ENCODE peak calls at places on chromosome 1, in nine cellular contexts. One of them, this sample, is unnamed.
A peak's percentile ranks its signal among the peaks of the same experiment; 100 is the strongest.

GRCh38 chr1:242206994-242207393 is 208.1 kb upstream of the MAP1LC3C start:
- DNase-seq in endodermal cell: no peak
- DNase-seq in AG09319: no peak
- DNase-seq in NB4: no peak
- DNase-seq in GM12865: no peak
- DNase-seq in breast epithelium: no peak
- DNase-seq in fibroblast of mammary gland: peak; percentile 64
- DNase-seq in colonic mucosa: no peak
- DNase-seq in HepG2: no peak
- DNase-seq in this sample: no peak

GRCh38 chr1:240247899-240248298 is 156.2 kb downstream of the FMN2 start:
- DNase-seq in endodermal cell: no peak
- DNase-seq in AG09319: no peak
- DNase-seq in NB4: no peak
- DNase-seq in GM12865: no peak
- DNase-seq in breast epithelium: no peak
- DNase-seq in fibroblast of mammary gland: no peak
- DNase-seq in colonic mucosa: no peak
- DNase-seq in HepG2: no peak
- DNase-seq in this sample: no peak

GRCh38 chr1:7983086-7983778 is 21.7 kb downstream of the PARK7 start:
- DNase-seq in endodermal cell: no peak
- DNase-seq in AG09319: no peak
- DNase-seq in NB4: no peak
- DNase-seq in GM12865: no peak
- DNase-seq in breast epithelium: no peak
- DNase-seq in fibroblast of mammary gland: no peak
- DNase-seq in colonic mucosa: no peak
- DNase-seq in HepG2: no peak
- DNase-seq in this sample: no peak

GRCh38 chr1:90174246-90174645 is 179.3 kb downstream of the ZNF326 start:
- DNase-seq in endodermal cell: no peak
- DNase-seq in AG09319: no peak
- DNase-seq in NB4: no peak
- DNase-seq in GM12865: no peak
- DNase-seq in breast epithelium: no peak
- DNase-seq in fibroblast of mammary gland: no peak
- DNase-seq in colonic mucosa: no peak
- DNase-seq in HepG2: no peak
- DNase-seq in this sample: no peak

GRCh38 chr1:111279144-111279543 is 11.5 kb upstream of the CHIA start:
- DNase-seq in endodermal cell: no peak
- DNase-seq in AG09319: no peak
- DNase-seq in NB4: no peak
- DNase-seq in GM12865: no peak
- DNase-seq in breast epithelium: no peak
- DNase-seq in fibroblast of mammary gland: no peak
- DNase-seq in colonic mucosa: no peak
- DNase-seq in HepG2: no peak
- DNase-seq in this sample: no peak

GRCh38 chr1:236273358-236273757 is 8.4 kb downstream of the ERO1B start:
- DNase-seq in endodermal cell: no peak
- DNase-seq in AG09319: no peak
- DNase-seq in NB4: no peak
- DNase-seq in GM12865: no peak
- DNase-seq in breast epithelium: no peak
- DNase-seq in fibroblast of mammary gland: no peak
- DNase-seq in colonic mucosa: no peak
- DNase-seq in HepG2: no peak
- DNase-seq in this sample: no peak

GRCh38 chr1:177216587-177217202 is 45.9 kb downstream of the BRINP2 start:
- DNase-seq in endodermal cell: no peak
- DNase-seq in AG09319: no peak
- DNase-seq in NB4: no peak
- DNase-seq in GM12865: no peak
- DNase-seq in breast epithelium: no peak
- DNase-seq in fibroblast of mammary gland: no peak
- DNase-seq in colonic mucosa: no peak
- DNase-seq in HepG2: no peak
- DNase-seq in this sample: no peak

GRCh38 chr1:176241385-176242015 is 34.4 kb upstream of the COP1 start:
- DNase-seq in endodermal cell: no peak
- DNase-seq in AG09319: peak; percentile 54
- DNase-seq in NB4: peak; percentile 60
- DNase-seq in GM12865: no peak
- DNase-seq in breast epithelium: no peak
- DNase-seq in fibroblast of mammary gland: peak; percentile 94
- DNase-seq in colonic mucosa: no peak
- DNase-seq in HepG2: no peak
- DNase-seq in this sample: peak; percentile 42

GRCh38 chr1:168698453-168698852 is 30.6 kb downstream of the DPT start:
- DNase-seq in endodermal cell: no peak
- DNase-seq in AG09319: no peak
- DNase-seq in NB4: no peak
- DNase-seq in GM12865: no peak
- DNase-seq in breast epithelium: no peak
- DNase-seq in fibroblast of mammary gland: no peak
- DNase-seq in colonic mucosa: no peak
- DNase-seq in HepG2: no peak
- DNase-seq in this sample: no peak

DNA sequence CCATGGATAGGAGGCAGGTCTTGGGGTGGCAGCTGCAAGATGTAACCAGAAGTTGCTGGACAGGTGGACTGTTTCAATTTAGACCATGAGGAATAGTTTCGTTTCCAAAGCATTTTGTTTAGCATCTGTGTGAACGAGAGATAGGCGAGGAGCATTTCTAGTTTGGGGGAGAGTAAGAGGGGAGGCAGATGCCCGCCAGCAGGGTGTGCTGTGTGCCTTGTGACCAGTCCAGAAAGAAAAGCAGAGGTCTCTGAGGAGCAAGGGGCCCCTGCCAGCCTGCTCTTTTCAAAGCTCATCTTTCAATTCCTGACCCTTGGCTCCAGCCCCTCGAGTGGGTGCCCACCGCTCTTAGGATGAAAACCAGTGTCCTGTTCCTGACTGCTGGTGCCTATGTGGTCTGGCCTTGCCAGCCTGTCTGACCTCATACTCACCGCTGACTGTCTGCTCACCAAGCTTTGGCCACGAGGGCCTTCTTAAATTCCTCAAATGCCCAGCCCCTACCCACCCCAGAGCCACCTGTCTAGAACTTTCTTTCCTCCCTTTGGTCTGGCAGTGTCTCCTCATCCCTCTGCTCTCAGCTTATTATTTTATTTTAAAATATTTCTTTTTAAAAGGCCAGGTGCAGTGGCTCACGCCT is 8.5 kb downstream of the SERINC2 start:
- DNase-seq in endodermal cell: peak; percentile 86
- DNase-seq in AG09319: no peak
- DNase-seq in NB4: peak; percentile 67
- DNase-seq in GM12865: peak; percentile 56
- DNase-seq in breast epithelium: no peak
- DNase-seq in fibroblast of mammary gland: no peak
- DNase-seq in colonic mucosa: no peak
- DNase-seq in HepG2: no peak
- DNase-seq in this sample: peak; percentile 24
- TF ChIP-seq CTCF in endodermal cell: peak; percentile 83
- TF ChIP-seq CTCF in AG09319: peak; percentile 58
- TF ChIP-seq CTCF in NB4: peak; percentile 72
- TF ChIP-seq CTCF in GM12865: peak; percentile 39
- TF ChIP-seq CTCF in breast epithelium: no peak
- TF ChIP-seq CTCF in fibroblast of mammary gland: peak; percentile 33
- TF ChIP-seq CTCF in colonic mucosa: no peak
- TF ChIP-seq CTCF in HepG2: peak; percentile 77
- TF ChIP-seq CTCF in this sample: no peak

GRCh38 chr1:226100436-226101347 is 38.2 kb downstream of the H3-3A start:
- DNase-seq in endodermal cell: peak; percentile 77
- DNase-seq in AG09319: peak; percentile 37
- DNase-seq in NB4: no peak
- DNase-seq in GM12865: peak; percentile 40
- DNase-seq in breast epithelium: no peak
- DNase-seq in fibroblast of mammary gland: peak; percentile 57
- DNase-seq in colonic mucosa: peak; percentile 56
- DNase-seq in HepG2: no peak
- DNase-seq in this sample: peak; percentile 41
- TF ChIP-seq CTCF in endodermal cell: peak; percentile 43
- TF ChIP-seq CTCF in AG09319: no peak
- TF ChIP-seq CTCF in NB4: no peak
- TF ChIP-seq CTCF in GM12865: no peak
- TF ChIP-seq CTCF in breast epithelium: no peak
- TF ChIP-seq CTCF in fibroblast of mammary gland: no peak
- TF ChIP-seq CTCF in colonic mucosa: no peak
- TF ChIP-seq CTCF in HepG2: no peak
- TF ChIP-seq CTCF in this sample: no peak

GRCh38 chr1:17923684-17924083 is 168.6 kb downstream of the ACTL8 start:
- DNase-seq in endodermal cell: peak; percentile 33
- DNase-seq in AG09319: no peak
- DNase-seq in NB4: no peak
- DNase-seq in GM12865: no peak
- DNase-seq in breast epithelium: no peak
- DNase-seq in fibroblast of mammary gland: no peak
- DNase-seq in colonic mucosa: no peak
- DNase-seq in HepG2: no peak
- DNase-seq in this sample: no peak

GRCh38 chr1:17922833-17923232 is 167.7 kb downstream of the ACTL8 start:
- DNase-seq in endodermal cell: peak; percentile 84
- DNase-seq in AG09319: no peak
- DNase-seq in NB4: peak; percentile 52
- DNase-seq in GM12865: peak; percentile 45
- DNase-seq in breast epithelium: no peak
- DNase-seq in fibroblast of mammary gland: peak; percentile 45
- DNase-seq in colonic mucosa: peak; percentile 58
- DNase-seq in HepG2: peak; percentile 41
- DNase-seq in this sample: peak; percentile 49

GRCh38 chr1:17920881-17921635 is 165.9 kb downstream of the ACTL8 start:
- DNase-seq in endodermal cell: peak; percentile 26
- DNase-seq in AG09319: no peak
- DNase-seq in NB4: no peak
- DNase-seq in GM12865: no peak
- DNase-seq in breast epithelium: no peak
- DNase-seq in fibroblast of mammary gland: no peak
- DNase-seq in colonic mucosa: no peak
- DNase-seq in HepG2: no peak
- DNase-seq in this sample: no peak

GRCh38 chr1:17916702-17917101 is 161.6 kb downstream of the ACTL8 start:
- DNase-seq in endodermal cell: peak; percentile 33
- DNase-seq in AG09319: no peak
- DNase-seq in NB4: no peak
- DNase-seq in GM12865: no peak
- DNase-seq in breast epithelium: no peak
- DNase-seq in fibroblast of mammary gland: no peak
- DNase-seq in colonic mucosa: no peak
- DNase-seq in HepG2: no peak
- DNase-seq in this sample: no peak

DNA sequence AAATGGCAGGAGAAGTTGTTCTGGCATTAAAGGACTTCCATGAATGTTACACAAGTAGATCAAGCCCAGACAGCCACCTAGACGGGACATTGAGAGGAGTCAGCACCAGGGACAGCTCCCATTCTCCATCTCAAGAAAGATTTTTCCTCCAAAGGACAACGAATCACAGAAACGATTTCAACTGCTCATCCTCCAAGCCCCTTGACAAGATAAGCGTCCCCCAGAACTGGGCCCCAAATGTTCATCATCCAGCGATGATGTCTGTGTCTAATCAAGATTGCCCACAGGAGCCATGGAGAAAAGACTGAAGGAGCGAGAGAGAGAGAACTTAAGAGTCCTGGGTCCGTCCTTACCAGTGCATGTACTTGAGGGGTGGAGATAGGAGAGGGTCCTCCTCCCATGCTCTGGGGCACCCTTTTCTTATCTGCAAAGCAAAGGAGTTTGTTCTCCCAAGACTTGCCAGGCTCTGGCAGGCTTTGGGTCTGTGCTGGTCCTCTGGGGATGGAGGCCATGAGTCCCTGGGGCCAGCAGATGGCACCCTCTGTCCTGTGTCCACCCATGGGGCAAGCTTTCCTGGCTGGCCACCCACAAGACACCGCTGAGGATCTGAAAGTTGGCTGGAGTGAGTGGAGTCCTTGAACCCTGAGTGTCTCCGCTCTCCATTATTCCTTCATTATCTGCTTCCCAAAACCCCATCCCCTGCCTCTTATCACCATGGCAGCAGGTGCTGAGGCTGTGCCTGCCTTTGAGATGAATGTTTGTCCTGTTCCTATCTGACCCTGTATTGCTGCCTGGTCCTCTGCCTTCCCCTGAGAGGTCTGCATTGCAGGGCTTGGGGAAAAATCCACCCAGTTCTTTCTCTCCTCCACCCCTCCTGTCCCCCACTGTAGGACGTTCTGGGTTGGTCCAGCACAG is 164.6 kb downstream of the ACTL8 start:
- DNase-seq in endodermal cell: peak; percentile 90
- DNase-seq in AG09319: peak; percentile 24
- DNase-seq in NB4: peak; percentile 56
- DNase-seq in GM12865: peak; percentile 17
- DNase-seq in breast epithelium: no peak
- DNase-seq in fibroblast of mammary gland: peak; percentile 54
- DNase-seq in colonic mucosa: peak; percentile 32
- DNase-seq in HepG2: no peak
- DNase-seq in this sample: peak; percentile 23
- TF ChIP-seq CTCF in endodermal cell: peak; percentile 88
- TF ChIP-seq CTCF in AG09319: no peak
- TF ChIP-seq CTCF in NB4: peak; percentile 46
- TF ChIP-seq CTCF in GM12865: peak; percentile 5
- TF ChIP-seq CTCF in breast epithelium: no peak
- TF ChIP-seq CTCF in fibroblast of mammary gland: no peak
- TF ChIP-seq CTCF in colonic mucosa: no peak
- TF ChIP-seq CTCF in HepG2: peak; percentile 70
- TF ChIP-seq CTCF in this sample: no peak

DNA sequence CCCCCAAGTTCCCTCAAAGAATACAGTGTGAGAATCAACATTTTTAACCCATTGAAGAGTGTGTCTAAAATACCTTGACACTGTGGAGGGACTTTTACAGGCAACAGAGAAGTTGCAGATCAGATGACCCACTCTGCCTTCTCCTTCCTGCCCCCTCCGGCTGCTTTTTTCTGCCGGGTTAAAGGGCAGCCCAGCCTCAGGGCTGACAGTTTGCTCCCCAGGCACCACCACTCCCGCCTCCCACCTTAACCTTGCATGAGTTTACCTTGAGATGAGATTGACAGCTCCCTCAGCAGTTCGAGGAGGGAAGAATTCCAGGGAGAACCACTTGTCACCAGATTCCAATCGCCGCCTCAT is 3.2 kb downstream of the MTHFR start:
- DNase-seq in endodermal cell: no peak
- DNase-seq in AG09319: no peak
- DNase-seq in NB4: no peak
- DNase-seq in GM12865: no peak
- DNase-seq in breast epithelium: no peak
- DNase-seq in fibroblast of mammary gland: no peak
- DNase-seq in colonic mucosa: peak; percentile 43
- DNase-seq in HepG2: no peak
- DNase-seq in this sample: peak; percentile 32
- TF ChIP-seq CTCF in endodermal cell: peak; percentile 0
- TF ChIP-seq CTCF in AG09319: no peak
- TF ChIP-seq CTCF in NB4: no peak
- TF ChIP-seq CTCF in GM12865: no peak
- TF ChIP-seq CTCF in breast epithelium: no peak
- TF ChIP-seq CTCF in fibroblast of mammary gland: no peak
- TF ChIP-seq CTCF in colonic mucosa: no peak
- TF ChIP-seq CTCF in HepG2: no peak
- TF ChIP-seq CTCF in this sample: no peak

GRCh38 chr1:25700626-25701025 is 84.0 kb downstream of the MAN1C1 start:
- DNase-seq in endodermal cell: peak; percentile 86
- DNase-seq in AG09319: no peak
- DNase-seq in NB4: no peak
- DNase-seq in GM12865: no peak
- DNase-seq in breast epithelium: no peak
- DNase-seq in fibroblast of mammary gland: no peak
- DNase-seq in colonic mucosa: no peak
- DNase-seq in HepG2: no peak
- DNase-seq in this sample: no peak
- TF ChIP-seq CTCF in endodermal cell: peak; percentile 60
- TF ChIP-seq CTCF in AG09319: no peak
- TF ChIP-seq CTCF in NB4: no peak
- TF ChIP-seq CTCF in GM12865: no peak
- TF ChIP-seq CTCF in breast epithelium: no peak
- TF ChIP-seq CTCF in fibroblast of mammary gland: peak; percentile 4
- TF ChIP-seq CTCF in colonic mucosa: no peak
- TF ChIP-seq CTCF in HepG2: no peak
- TF ChIP-seq CTCF in this sample: no peak